ENCODE peak calls at places on chromosome 13, in five cellular contexts. C is Peyer's patch, X is T-helper 2 cell, D is neural crest cell, L is posterior cingulate gyrus. T is an unnamed sample.

GRCh38 chr13:48236528-48237353 is 3.7 kb downstream of the ITM2B start:
- DNase-seq in C (no peak), X (no peak), D (no peak), L (no peak), T (no peak)

GRCh38 chr13:78323848-78324247 is 279.5 kb downstream of the POU4F1 start:
- DNase-seq in C (no peak), X (no peak), D (no peak), L (no peak), T (no peak)

GRCh38 chr13:29538625-29538976 is 56.9 kb downstream of the SLC7A1 start:
- DNase-seq in C (no peak), X (no peak), D (no peak), L (no peak), T (no peak)

GRCh38 chr13:30796833-30797601 is 61.7 kb downstream of the ALOX5AP start:
- DNase-seq in C (no peak), X (no peak), D (no peak), L (no peak), T (no peak)

GRCh38 chr13:114200673-114201005 is 21.6 kb downstream of the CFAP97D2 start:
- DNase-seq in C (no peak), X (no peak), D (no peak), L (no peak), T (no peak)

GRCh38 chr13:42883771-42884170 is 102.4 kb downstream of the FAM216B start:
- DNase-seq in C (no peak), X (no peak), D (no peak), L (no peak), T (no peak)

GRCh38 chr13:100904293-100904976 is 229.8 kb upstream of the TMTC4 start:
- DNase-seq in C (no peak), X (no peak), D (no peak), L (no peak), T (no peak)

GRCh38 chr13:79810671-79811070 is 329.7 kb downstream of the NDFIP2 start:
- DNase-seq in C (no peak), X (no peak), D (no peak), L (no peak), T (no peak)

GRCh38 chr13:83048419-83048818 is 833.9 kb downstream of the SLITRK1 start:
- DNase-seq in C (no peak), X (no peak), D (no peak), L (no peak), T (no peak)

GRCh38 chr13:36360863-36361262 is 14.7 kb upstream of the SPART start:
- DNase-seq in C (no peak), X (no peak), D (no peak), L (no peak), T (no peak)

GRCh38 chr13:57627663-57628062 is 3.9 kb upstream of the PCDH17 start:
- DNase-seq in C (no peak), X (no peak), D (no peak), L (no peak), T (no peak)

GRCh38 chr13:21243045-21243842 is 66.8 kb downstream of the MRPL57 start:
- DNase-seq in C (no peak), X (no peak), D (no peak), L (no peak), T (no peak)

GRCh38 chr13:112343591-112343990 is 32.6 kb upstream of the SPACA7 start:
- DNase-seq in C (no peak), X (no peak), D (no peak), L (no peak), T (no peak)

GRCh38 chr13:75359266-75359665 is 122.7 kb downstream of the TBC1D4 start:
- DNase-seq in C (no peak), X (no peak), D (no peak), L (no peak), T (no peak)

GRCh38 chr13:26787961-26788360 is 27.4 kb upstream of the GPR12 start:
- DNase-seq in C (no peak), X (no peak), D (no peak), L (no peak), T (no peak)

GRCh38 chr13:62747629-62748028 is 1332.0 kb upstream of the PCDH20 start:
- DNase-seq in C (no peak), X (no peak), D (no peak), L (no peak), T (no peak)

GRCh38 chr13:62014299-62014698 is 598.6 kb upstream of the PCDH20 start:
- DNase-seq in C (no peak), X (no peak), D (no peak), L (no peak), T (no peak)

GRCh38 chr13:30715357-30715756 is 20.0 kb upstream of the ALOX5AP start:
- DNase-seq in C (no peak), X (no peak), D (no peak), L (no peak), T (no peak)

GRCh38 chr13:20984879-20985278 is 76.5 kb downstream of the LATS2 start:
- DNase-seq in C (no peak), X (no peak), D (no peak), L (no peak), T (no peak)

GRCh38 chr13:94607939-94608338 is 6.3 kb downstream of the GPR180 start:
- DNase-seq in C (no peak), X (no peak), D (no peak), L (no peak), T (no peak)

GRCh38 chr13:24985102-24985501 is 110.8 kb upstream of the PABPC3 start:
- DNase-seq in C (no peak), X (no peak), D (no peak), L (no peak), T (no peak)

GRCh38 chr13:64371045-64371444 is 2859.1 kb downstream of the PCDH9 start:
- DNase-seq in C (no peak), X (no peak), D (no peak), L (no peak), T (no peak)

GRCh38 chr13:96817336-96817941 is 176.8 kb downstream of the OXGR1 start:
- DNase-seq in C (no peak), X (no peak), D (no peak), L (no peak), T (no peak)

GRCh38 chr13:50080158-50080855 is 65.1 kb downstream of the KCNRG start:
- DNase-seq in C (no peak), X (peak), D (peak), L (peak), T (no peak)

GRCh38 chr13:49546559-49546958 is 38.8 kb downstream of the RCBTB1 start:
- DNase-seq in C (no peak), X (no peak), D (no peak), L (no peak), T (no peak)

GRCh38 chr13:28336193-28336657 is 158.7 kb downstream of the FLT1 start:
- DNase-seq in C (no peak), X (no peak), D (no peak), L (no peak), T (no peak)

GRCh38 chr13:39036212-39036611 is 1.7 kb downstream of the PROSER1 start:
- DNase-seq in C (no peak), X (no peak), D (no peak), L (no peak), T (no peak)

GRCh38 chr13:75861786-75862185 is 225.7 kb downstream of the LMO7 start:
- DNase-seq in C (no peak), X (no peak), D (no peak), L (no peak), T (no peak)

GRCh38 chr13:19981685-19982238 is 23.2 kb downstream of the ZMYM2 start:
- DNase-seq in C (no peak), X (no peak), D (no peak), L (no peak), T (no peak)

GRCh38 chr13:95956589-95957148 is 96.5 kb downstream of the UGGT2 start:
- DNase-seq in C (no peak), X (no peak), D (no peak), L (no peak), T (no peak)

GRCh38 chr13:31110617-31111016 is 51.1 kb downstream of the HSPH1 start:
- DNase-seq in C (no peak), X (no peak), D (no peak), L (peak), T (no peak)

GRCh38 chr13:45564108-45564507 is 51.4 kb downstream of the ERICH6B start:
- DNase-seq in C (no peak), X (no peak), D (no peak), L (no peak), T (no peak)

GRCh38 chr13:60572855-60573254 is 175.8 kb downstream of the TDRD3 start:
- DNase-seq in C (no peak), X (no peak), D (no peak), L (no peak), T (no peak)

GRCh38 chr13:88919970-88920628 is 1248.9 kb downstream of the SLITRK5 start:
- DNase-seq in C (no peak), X (no peak), D (no peak), L (no peak), T (no peak)

GRCh38 chr13:26971990-26972888 is 199.4 kb downstream of the USP12 start:
- DNase-seq in C (peak), X (no peak), D (no peak), L (no peak), T (no peak)

GRCh38 chr13:30607908-30608307 is 9.8 kb upstream of the USPL1 start:
- DNase-seq in C (peak), X (peak), D (no peak), L (no peak), T (no peak)